ENCODE peak calls at places on chromosomes 16 and 17, in five cellular contexts. P is CD8-positive, alpha-beta T cell; K is colonic mucosa; Q is ascending aorta; G is right lobe of liver. S is an unnamed sample. For H3K4me1, the result is how much of the 10 kb centered on the place peaks cover.

GRCh38 chr16:21599994-21600773 is 807 bp downstream of the METTL9 start:
- DNase-seq in P (no peak), K (peak), Q (no peak), G (no peak), S (no peak)

GRCh38 chr17:59848778-59849177 is 44.0 kb downstream of the TUBD1 start:
- DNase-seq in P (no peak), K (peak), Q (no peak), G (peak), S (peak)

GRCh38 chr17:1762906-1763829 is 1.3 kb downstream of the SERPINF1 start:
- DNase-seq in P (no peak), K (no peak), Q (no peak), G (peak), S (no peak)

GRCh38 chr16:85858984-85859817 is 39.8 kb upstream of the IRF8 start:
- DNase-seq in P (no peak), K (peak), Q (no peak), G (no peak), S (no peak)

GRCh38 chr16:11748404-11749254 is 6.0 kb upstream of the TXNDC11 start:
- DNase-seq in P (no peak), K (peak), Q (no peak), G (peak), S (no peak)

GRCh38 chr17:80881321-80881720 is 110.3 kb upstream of the CHMP6 start:
- DNase-seq in P (no peak), K (no peak), Q (no peak), G (no peak), S (peak)

GRCh38 chr17:46036491-46036890 is 37.4 kb downstream of the STH start:
- DNase-seq in P (no peak), K (no peak), Q (no peak), G (no peak), S (no peak)

GRCh38 chr16:6279261-6279660 is 1053.4 kb upstream of the RBFOX1 start:
- DNase-seq in P (no peak), K (no peak), Q (no peak), G (no peak), S (no peak)

GRCh38 chr16:5000573-5001001 is 33.1 kb downstream of the NAGPA start:
- DNase-seq in P (no peak), K (no peak), Q (no peak), G (no peak), S (no peak)

GRCh38 chr16:23398987-23399805 is 53.8 kb downstream of the COG7 start:
- DNase-seq in P (no peak), K (no peak), Q (no peak), G (no peak), S (peak)

GRCh38 chr16:24853169-24853824 is 7.5 kb downstream of the SLC5A11 start:
- DNase-seq in P (no peak), K (no peak), Q (no peak), G (no peak), S (no peak)

GRCh38 chr17:12568358-12569251 is 97.1 kb upstream of the MYOCD start:
- DNase-seq in P (no peak), K (no peak), Q (no peak), G (no peak), S (no peak)

GRCh38 chr17:48552453-48553189 is 7.7 kb upstream of the HOXB2 start:
- DNase-seq in P (no peak), K (no peak), Q (no peak), G (no peak), S (no peak)

GRCh38 chr17:63702616-63703015 is 2.7 kb upstream of the LIMD2 start:
- DNase-seq in P (peak), K (no peak), Q (no peak), G (peak), S (no peak)

GRCh38 chr16:89485701-89486246 is 4.6 kb downstream of the ANKRD11 start:
- DNase-seq in P (no peak), K (no peak), Q (no peak), G (no peak), S (no peak)

GRCh38 chr17:72422505-72423285 is 301.9 kb downstream of the SOX9 start:
- DNase-seq in P (no peak), K (peak), Q (no peak), G (no peak), S (peak)

GRCh38 chr16:4879049-4879448 is 31.8 kb downstream of the UBN1 start:
- DNase-seq in P (no peak), K (no peak), Q (no peak), G (no peak), S (no peak)

GRCh38 chr17:6654816-6655731 is 3.5 kb downstream of the C17orf100 start:
- DNase-seq in P (no peak), K (peak), Q (no peak), G (no peak), S (peak)

GRCh38 chr16:29848420-29849297 is 14.4 kb downstream of the CDIPT start:
- DNase-seq in P (peak), K (peak), Q (no peak), G (peak), S (peak)

GRCh38 chr17:83194761-83195329 is 115.4 kb downstream of the METRNL start:
- DNase-seq in P (no peak), K (no peak), Q (no peak), G (no peak), S (peak)

GRCh38 chr17:50057521-50057991 is 1.6 kb downstream of the ITGA3 start:
- DNase-seq in P (no peak), K (peak), Q (no peak), G (no peak), S (no peak)

GRCh38 chr16:59645194-59645593 is 911.1 kb upstream of the GOT2 start:
- DNase-seq in P (no peak), K (no peak), Q (no peak), G (no peak), S (no peak)

GRCh38 chr16:66476328-66477027 is 49.4 kb downstream of the BEAN1 start:
- DNase-seq in P (peak), K (peak), Q (no peak), G (peak), S (no peak)

GRCh38 chr16:15900357-15900756 is 12.0 kb upstream of the CEP20 start:
- DNase-seq in P (no peak), K (no peak), Q (no peak), G (no peak), S (no peak)

GRCh38 chr17:39781814-39782213 is 44.1 kb downstream of the GRB7 start:
- DNase-seq in P (no peak), K (no peak), Q (no peak), G (no peak), S (no peak)
- H3K4me3 ChIP-seq in P (no peak), K (no peak), Q (no peak), G (no peak), S (no peak)

GRCh38 chr16:2512920-2513404 is 790 bp upstream of the ATP6V0C start:
- DNase-seq in P (peak), K (no peak), Q (no peak), G (peak), S (no peak)
- TF ChIP-seq CTCF in P (peak), K (no peak), Q (no peak), G (no peak), S (no peak)

DNA sequence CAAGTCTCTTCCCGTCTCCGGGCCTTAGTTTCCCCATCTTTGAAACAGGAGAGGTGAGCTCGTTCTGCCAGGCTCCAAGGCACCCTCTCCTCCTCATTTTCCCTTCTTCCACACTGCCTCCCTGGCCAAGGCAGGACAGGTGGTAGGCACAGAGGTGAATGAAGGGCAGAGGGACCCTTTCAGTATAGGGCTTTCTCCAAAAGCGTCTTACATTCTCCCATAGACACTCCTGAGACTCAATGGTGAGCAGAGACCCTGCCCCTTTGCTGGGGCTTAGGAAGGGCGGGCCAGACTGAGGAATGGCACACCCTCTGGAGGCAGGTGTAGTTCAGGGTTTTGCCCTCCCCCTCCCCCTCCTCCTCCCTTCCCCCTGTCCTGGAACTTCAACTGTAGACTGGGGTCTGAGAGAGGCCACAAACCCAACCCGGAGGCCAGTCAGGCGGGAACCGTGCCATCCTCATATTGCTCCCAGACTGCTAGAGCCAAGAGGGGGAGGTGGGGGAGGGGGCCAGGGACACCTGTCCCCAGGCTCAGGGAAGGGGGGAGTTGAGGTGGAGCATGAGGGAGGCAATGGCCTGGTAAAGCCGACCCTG is 1.9 kb downstream of the PLEKHH3 start:
- DNase-seq in P (no peak), K (no peak), Q (no peak), G (no peak), S (no peak)
- H3K4me1 ChIP-seq in P (half or more), K (under half), Q (under half), G (under half), S (under half)

DNA sequence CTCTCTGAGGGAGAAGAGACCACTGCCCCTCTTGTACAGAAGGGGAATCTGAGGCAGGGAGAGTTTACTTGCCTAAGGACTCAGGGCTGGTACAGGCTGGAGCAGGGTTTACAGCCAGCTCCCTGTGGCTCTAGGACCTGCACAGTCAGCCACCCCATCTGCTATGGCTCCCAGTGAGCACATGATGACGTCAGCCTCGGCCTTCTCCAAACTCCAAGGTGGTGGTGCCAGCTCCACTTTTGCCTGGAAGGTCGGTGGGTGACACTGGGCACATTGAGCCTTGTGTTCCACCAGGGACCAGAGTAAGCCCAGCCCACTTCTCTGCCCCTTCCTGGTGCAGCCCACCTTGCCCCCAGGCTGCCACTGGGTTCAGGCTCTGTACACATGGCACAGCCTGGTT is 202.2 kb downstream of the ENGASE start:
- DNase-seq in P (no peak), K (no peak), Q (no peak), G (no peak), S (no peak)
- H3K4me3 ChIP-seq in P (no peak), K (no peak), Q (no peak), G (no peak), S (no peak)

S was measured in left lung.